ENCODE peak calls at places on chromosomes 4 and X, in nine cellular contexts. G is left cardiac atrium; M is HTR-8/SVneo; Y is CD4-positive, alpha-beta memory T cell; X is stimulated activated naive B cell treated with anti-CD40 and anti-IgM and Interleukin-4, amounts not matched to agents 10 μg/mL and 1 μg/mL and 100 μg/mL, for 72 hours; T is Jurkat, Clone E6-1; E is ELF-1; R is T-helper 9 cell; Q is anterior cingulate cortex. O is an unnamed sample.

GRCh38 chr4:76571274-76571673 is 136.2 kb downstream of the SHROOM3 start:
- DNase-seq in G (no peak), M (no peak), Y (no peak), X (no peak), T (no peak), E (no peak), R (no peak), Q (no peak), O (no peak)

GRCh38 chrX:154051210-154051810 is 31.6 kb upstream of the IRAK1 start:
- DNase-seq in G (peak), M (peak), Y (peak), X (peak), T (peak), E (peak), R (peak), Q (peak), O (peak)

GRCh38 chrX:138411048-138411447 is 300.5 kb downstream of the FGF13 start:
- DNase-seq in G (no peak), M (no peak), Y (no peak), X (no peak), T (no peak), E (no peak), R (no peak), Q (no peak), O (no peak)

GRCh38 chr4:168151313-168151712 is 59.0 kb downstream of the ANXA10 start:
- DNase-seq in G (no peak), M (no peak), Y (no peak), X (no peak), T (no peak), E (no peak), R (no peak), Q (no peak), O (no peak)

GRCh38 chr4:48748949-48749596 is 31.0 kb downstream of the FRYL start:
- DNase-seq in G (no peak), M (no peak), Y (no peak), X (no peak), T (no peak), E (no peak), R (no peak), Q (no peak), O (no peak)

GRCh38 chrX:11543249-11543648 is 122.5 kb downstream of the ARHGAP6 start:
- DNase-seq in G (no peak), M (no peak), Y (no peak), X (no peak), T (no peak), E (no peak), R (no peak), Q (no peak), O (no peak)

GRCh38 chrX:119809185-119809666 is 17.8 kb upstream of the RPL39 start:
- DNase-seq in G (no peak), M (no peak), Y (no peak), X (no peak), T (no peak), E (peak), R (no peak), Q (no peak), O (no peak)

GRCh38 chr4:78659264-78659663 is 107.7 kb downstream of the ANXA3 start:
- DNase-seq in G (no peak), M (no peak), Y (no peak), X (no peak), T (no peak), E (no peak), R (no peak), Q (no peak), O (no peak)

GRCh38 chrX:122835886-122836285 is 348.2 kb upstream of the GRIA3 start:
- DNase-seq in G (no peak), M (no peak), Y (no peak), X (no peak), T (no peak), E (no peak), R (no peak), Q (no peak), O (no peak)

GRCh38 chr4:55216871-55217635 is 91.7 kb upstream of the KDR start:
- DNase-seq in G (no peak), M (no peak), Y (no peak), X (no peak), T (no peak), E (no peak), R (no peak), Q (no peak), O (no peak)

GRCh38 chr4:113978105-113978504 is 1.3 kb downstream of the ARSJ start:
- DNase-seq in G (no peak), M (no peak), Y (no peak), X (no peak), T (no peak), E (no peak), R (no peak), Q (no peak), O (no peak)

GRCh38 chrX:121165930-121166359 is 118.5 kb downstream of the GLUD2 start:
- DNase-seq in G (no peak), M (no peak), Y (no peak), X (no peak), T (no peak), E (no peak), R (no peak), Q (no peak), O (no peak)

GRCh38 chr4:55993994-55994657 is 45.4 kb downstream of the CEP135 start:
- DNase-seq in G (no peak), M (no peak), Y (no peak), X (no peak), T (no peak), E (no peak), R (no peak), Q (no peak), O (no peak)

GRCh38 chrX:7934026-7934425 is 6.8 kb upstream of the PNPLA4 start:
- DNase-seq in G (no peak), M (no peak), Y (no peak), X (no peak), T (no peak), E (no peak), R (no peak), Q (no peak), O (no peak)

GRCh38 chr4:76752911-76753494 is 144.9 kb downstream of the SOWAHB start:
- DNase-seq in G (peak), M (peak), Y (no peak), X (no peak), T (peak), E (no peak), R (no peak), Q (no peak), O (peak)

GRCh38 chrX:15471016-15471415 is 22.1 kb downstream of the PIR start:
- DNase-seq in G (peak), M (peak), Y (peak), X (peak), T (peak), E (peak), R (peak), Q (peak), O (peak)

GRCh38 chr4:155478336-155478825 is 101.6 kb upstream of the MAP9 start:
- DNase-seq in G (no peak), M (no peak), Y (no peak), X (no peak), T (no peak), E (no peak), R (no peak), Q (no peak), O (no peak)

GRCh38 chrX:21438792-21439191 is 64.6 kb downstream of the CNKSR2 start:
- DNase-seq in G (no peak), M (no peak), Y (peak), X (no peak), T (peak), E (no peak), R (no peak), Q (no peak), O (no peak)